ENCODE peak calls at places on chromosome 3, in five cellular contexts. K is cardiac muscle cell, I is heart right ventricle, E is psoas muscle, X is MG63. J is an unnamed sample.

GRCh38 chr3:64031540-64032533 is 8.5 kb upstream of the PSMD6 start:
- DNase-seq in I (no peak), E (no peak), K (no peak), X (no peak), J (no peak)

GRCh38 chr3:13836658-13837587 is 42.9 kb downstream of the WNT7A start:
- DNase-seq in X (no peak), E (no peak), K (no peak), I (no peak), J (no peak)

GRCh38 chr3:37995652-37996641 is 5.4 kb downstream of the VILL start:
- DNase-seq in X (no peak), E (no peak), I (no peak), K (no peak), J (peak; percentile 26)

GRCh38 chr3:71397046-71397445 is 186.5 kb downstream of the FOXP1 start:
- DNase-seq in X (no peak), E (no peak), I (peak; percentile 35), K (peak; percentile 47), J (no peak)

GRCh38 chr3:169133178-169134161 is 530.0 kb downstream of the MECOM start:
- DNase-seq in E (no peak), K (no peak), X (no peak), I (no peak), J (no peak)

GRCh38 chr3:50342818-50343633 is 2.4 kb upstream of the RASSF1 start:
- DNase-seq in K (no peak), I (no peak), E (no peak), X (no peak), J (no peak)

GRCh38 chr3:69086133-69086722 is 1.5 kb downstream of the ARL6IP5 start:
- DNase-seq in E (peak; percentile 96), X (peak; percentile 93), K (peak; percentile 63), I (peak; percentile 86), J (peak; percentile 94)

GRCh38 chr3:72347819-72348319 is 500.4 kb downstream of the SHQ1 start:
- DNase-seq in E (peak; percentile 82), I (peak; percentile 74), K (peak; percentile 28), X (peak; percentile 98), J (no peak)

GRCh38 chr3:10164546-10165393 is at the start of gene IRAK2:
- DNase-seq in X (peak; percentile 68), I (peak; percentile 70), K (peak; percentile 78), E (peak; percentile 89), J (peak; percentile 70)

GRCh38 chr3:67000006-67000405 is 1.9 kb downstream of the KBTBD8 start:
- DNase-seq in K (no peak), I (no peak), E (no peak), X (no peak), J (no peak)

GRCh38 chr3:24494616-24495333 is at the start of gene THRB:
- DNase-seq in E (peak; percentile 91), I (peak; percentile 77), K (peak; percentile 75), X (peak; percentile 56), J (peak; percentile 79)

GRCh38 chr3:66142079-66142478 is 78.7 kb upstream of the SLC25A26 start:
- DNase-seq in K (no peak), E (no peak), I (no peak), X (no peak), J (no peak)

GRCh38 chr3:123469323-123469995 is 20.6 kb upstream of the ADCY5 start:
- DNase-seq in X (no peak), K (no peak), E (no peak), I (no peak), J (no peak)

GRCh38 chr3:48409291-48410201 is 20.3 kb downstream of the PLXNB1 start:
- DNase-seq in X (no peak), I (no peak), K (no peak), E (peak; percentile 36), J (peak; percentile 12)

GRCh38 chr3:5115506-5116162 is 6.5 kb upstream of the ARL8B start:
- DNase-seq in I (no peak), X (no peak), K (no peak), E (no peak), J (no peak)

GRCh38 chr3:187678869-187679268 is 8.7 kb upstream of the SST start:
- DNase-seq in E (no peak), X (peak; percentile 46), K (peak; percentile 81), I (peak; percentile 49), J (no peak)

GRCh38 chr3:53171109-53171453 is 10.1 kb downstream of the PRKCD start:
- DNase-seq in X (no peak), E (no peak), I (no peak), K (no peak), J (no peak)

GRCh38 chr3:71495708-71496472 is 87.6 kb downstream of the FOXP1 start:
- DNase-seq in K (no peak), X (peak; percentile 49), I (no peak), E (no peak), J (no peak)

GRCh38 chr3:50126287-50127211 is 28.6 kb upstream of the SEMA3F start:
- DNase-seq in K (peak; percentile 52), X (no peak), I (no peak), E (peak; percentile 49), J (no peak)

GRCh38 chr3:25427155-25428002 is 684 bp upstream of the RARB start:
- DNase-seq in E (no peak), I (no peak), X (no peak), K (peak; percentile 27), J (no peak)

GRCh38 chr3:50378024-50378423 is 18.7 kb upstream of the TMEM115 start:
- DNase-seq in I (no peak), K (no peak), E (no peak), X (no peak), J (no peak)

GRCh38 chr3:69182588-69183299 is 60.3 kb upstream of the LMOD3 start:
- DNase-seq in I (no peak), X (no peak), K (no peak), E (no peak), J (no peak)

GRCh38 chr3:142645236-142645793 is 49.1 kb downstream of the PLS1 start:
- DNase-seq in K (no peak), E (no peak), X (no peak), I (no peak), J (no peak)

GRCh38 chr3:83216919-83217594 is 1455.6 kb upstream of the GBE1 start:
- DNase-seq in X (peak; percentile 46), E (peak; percentile 18), I (no peak), K (no peak), J (no peak)

GRCh38 chr3:28752290-28752689 is 403.7 kb upstream of the AZI2 start:
- DNase-seq in E (no peak), X (no peak), I (no peak), K (no peak), J (no peak)

GRCh38 chr3:177722386-177722785 is 525.1 kb upstream of the TBL1XR1 start:
- DNase-seq in K (no peak), I (no peak), X (no peak), E (no peak), J (no peak)

GRCh38 chr3:189787622-189788021 is 156.4 kb downstream of the TP63 start:
- DNase-seq in X (peak; percentile 81), I (no peak), E (no peak), K (no peak), J (no peak)

GRCh38 chr3:189790658-189791057 is 159.5 kb downstream of the TP63 start:
- DNase-seq in X (no peak), K (no peak), I (no peak), E (no peak), J (no peak)

GRCh38 chr3:189787191-189787590 is 156.0 kb downstream of the TP63 start:
- DNase-seq in K (no peak), E (no peak), I (no peak), X (no peak), J (no peak)

GRCh38 chr3:189792046-189792929 is 161.1 kb downstream of the TP63 start:
- DNase-seq in K (no peak), X (no peak), E (no peak), I (no peak), J (no peak)

GRCh38 chr3:189789432-189789831 is 158.2 kb downstream of the TP63 start:
- DNase-seq in E (no peak), K (no peak), I (no peak), X (no peak), J (no peak)
- H3K4me3 ChIP-seq in E (no peak overlapping the region), K (no peak overlapping the region), I (no peak overlapping the region), X (no peak overlapping the region), J (no peak overlapping the region)

DNA sequence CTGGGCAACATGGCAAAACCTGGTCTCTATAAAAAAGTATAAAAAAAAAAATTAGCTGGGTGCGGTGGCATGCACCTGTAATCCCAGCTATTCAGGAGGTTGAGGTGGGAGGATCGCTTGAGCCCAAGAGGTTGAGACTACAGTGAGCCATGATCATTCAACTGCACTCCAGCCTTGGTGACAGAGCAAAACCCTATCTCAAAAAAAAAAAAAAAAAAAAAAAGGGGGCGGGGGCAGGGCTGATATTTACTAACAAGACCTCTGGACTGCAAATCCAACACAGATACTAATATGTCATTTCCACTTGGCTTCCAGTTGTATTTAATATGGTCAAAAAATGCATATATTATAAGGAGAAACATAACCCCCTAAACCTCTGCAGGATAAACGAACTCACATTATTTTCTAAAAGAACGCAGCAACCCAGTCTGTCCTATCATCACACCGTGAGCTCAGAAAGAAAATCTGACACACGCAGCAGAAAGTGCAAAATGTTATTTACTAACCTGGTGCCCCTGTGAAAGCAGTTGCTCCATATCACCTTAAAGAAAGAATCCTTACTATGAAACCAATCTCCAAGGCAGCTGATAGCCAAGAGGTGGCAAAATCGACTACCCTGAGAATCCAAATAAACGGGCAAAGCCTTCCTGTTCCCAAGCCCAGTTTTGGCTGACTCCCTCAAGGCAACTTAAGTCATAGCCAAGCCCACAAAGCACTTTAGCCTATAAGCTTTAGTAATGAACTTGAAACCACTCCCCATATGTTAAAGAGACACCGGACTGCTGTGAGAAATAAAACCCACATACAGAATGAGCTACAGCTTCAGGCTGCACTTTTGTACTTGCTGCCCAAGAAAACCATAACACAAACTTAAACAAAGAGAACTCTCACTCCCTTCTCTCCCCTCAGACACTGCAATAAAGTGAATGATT is 39.3 kb downstream of the PLD1 start:
- DNase-seq in E (no peak), K (peak; percentile 86), X (peak; percentile 67), I (peak; percentile 70), J (no peak)
- H3K4me3 ChIP-seq in E (peak overlapping the region; percentile 55), K (peak overlapping the region; percentile 29), X (peak overlapping the region; percentile 4), I (peak overlapping the region; percentile 19), J (peak overlapping the region; percentile 38)

GRCh38 chr3:194395201-194395600 is 3.9 kb downstream of the GP5 start:
- DNase-seq in K (no peak), E (no peak), X (no peak), I (no peak), J (no peak)

GRCh38 chr3:194396561-194396896 is 2.5 kb downstream of the GP5 start:
- DNase-seq in E (no peak), I (no peak), K (no peak), X (no peak), J (no peak)

GRCh38 chr3:194397757-194398312 is 1.2 kb downstream of the GP5 start:
- DNase-seq in K (peak; percentile 14), I (no peak), E (no peak), X (no peak), J (no peak)

GRCh38 chr3:194395767-194396527 is 3.1 kb downstream of the GP5 start:
- DNase-seq in X (no peak), I (peak; percentile 51), K (peak; percentile 41), E (no peak), J (no peak)

GRCh38 chr3:194396897-194397756 is 1.9 kb downstream of the GP5 start:
- DNase-seq in I (no peak), X (no peak), K (no peak), E (no peak), J (no peak)
- H3K4me3 ChIP-seq in I (no peak overlapping the region), X (no peak overlapping the region), K (peak overlapping the region; percentile 0), E (peak overlapping the region; percentile 44), J (no peak overlapping the region)

GRCh38 chr3:16174976-16175901 is 759 bp downstream of the GALNT15 start:
- DNase-seq in I (no peak), X (no peak), K (no peak), E (peak; percentile 61), J (no peak)
- H3K4me3 ChIP-seq in I (peak overlapping the region; percentile 24), X (no peak overlapping the region), K (no peak overlapping the region), E (peak overlapping the region; percentile 55), J (no peak overlapping the region)